ENCODE peak calls at places on chromosome 22, in eight cellular contexts. I is neural progenitor cell; W is thoracic aorta; T is astrocyte; X is nephron progenitor cell; F is IMR-90; D is MCF 10A; C is activated CD8-positive, alpha-beta T cell treated with anti-CD3 and anti-CD28 coated beads for 36 hours. G is an unnamed sample.

GRCh38 chr22:24588370-24588755 is 4.5 kb downstream of the LRRC75B start:
- DNase-seq in I (no peak), W (no peak), T (no peak), X (no peak), F (no peak), D (no peak), C (no peak), G (no peak)

GRCh38 chr22:49590851-49591445 is 236.7 kb downstream of the BRD1 start:
- DNase-seq in I (no peak), W (no peak), T (no peak), X (no peak), F (no peak), D (no peak), C (no peak), G (no peak)

GRCh38 chr22:38906024-38906423 is 34.0 kb upstream of the CBX6 start:
- DNase-seq in I (no peak), W (no peak), T (no peak), X (no peak), F (no peak), D (no peak), C (no peak), G (no peak)

GRCh38 chr22:38131399-38131798 is 20.9 kb upstream of the BAIAP2L2 start:
- DNase-seq in I (no peak), W (no peak), T (no peak), X (no peak), F (no peak), D (no peak), C (no peak), G (no peak)

GRCh38 chr22:27617214-27617881 is 184.2 kb downstream of the MN1 start:
- DNase-seq in I (no peak), W (no peak), T (no peak), X (no peak), F (no peak), D (peak; percentile 13), C (no peak), G (no peak)

GRCh38 chr22:49738006-49738405 is 89.7 kb downstream of the BRD1 start:
- DNase-seq in I (no peak), W (no peak), T (no peak), X (no peak), F (no peak), D (no peak), C (no peak), G (no peak)

GRCh38 chr22:32546480-32546879 is 71.9 kb downstream of the FBXO7 start:
- DNase-seq in I (no peak), W (no peak), T (no peak), X (no peak), F (no peak), D (peak; percentile 52), C (no peak), G (no peak)

GRCh38 chr22:48702573-48703264 is 1125.0 kb downstream of the BRD1 start:
- DNase-seq in I (peak; percentile 28), W (no peak), T (no peak), X (peak; percentile 20), F (no peak), D (no peak), C (no peak), G (no peak)

GRCh38 chr22:24230911-24231656 is 13.8 kb downstream of the GGT5 start:
- DNase-seq in I (peak; percentile 71), W (no peak), T (no peak), X (peak; percentile 63), F (no peak), D (no peak), C (peak; percentile 84), G (no peak)

GRCh38 chr22:26942301-26942927 is 285.0 kb downstream of the MIAT start:
- DNase-seq in I (peak; percentile 63), W (no peak), T (peak; percentile 7), X (no peak), F (no peak), D (no peak), C (no peak), G (no peak)

GRCh38 chr22:23068832-23069385 is 1.4 kb upstream of the GNAZ start:
- DNase-seq in I (no peak), W (no peak), T (no peak), X (no peak), F (no peak), D (no peak), C (no peak), G (no peak)

GRCh38 chr22:19057539-19057938 is 64.7 kb downstream of the DGCR2 start:
- DNase-seq in I (no peak), W (no peak), T (no peak), X (no peak), F (no peak), D (no peak), C (no peak), G (no peak)

GRCh38 chr22:27433585-27434190 is 367.9 kb downstream of the MN1 start:
- DNase-seq in I (no peak), W (no peak), T (peak; percentile 23), X (peak; percentile 68), F (peak; percentile 19), D (peak; percentile 11), C (no peak), G (no peak)

GRCh38 chr22:49062155-49063039 is 765.3 kb downstream of the BRD1 start:
- DNase-seq in I (no peak), W (no peak), T (no peak), X (no peak), F (no peak), D (no peak), C (no peak), G (no peak)

GRCh38 chr22:31951201-31952093 is 7.1 kb downstream of the YWHAH start:
- DNase-seq in I (no peak), W (no peak), T (no peak), X (no peak), F (no peak), D (no peak), C (peak; percentile 47), G (no peak)

GRCh38 chr22:31497148-31497938 is 1.0 kb downstream of the SFI1 start:
- DNase-seq in I (no peak), W (no peak), T (no peak), X (no peak), F (no peak), D (no peak), C (no peak), G (no peak)

GRCh38 chr22:39493759-39494158 is 8.3 kb upstream of the MIEF1 start:
- DNase-seq in I (no peak), W (no peak), T (peak; percentile 71), X (no peak), F (peak; percentile 92), D (no peak), C (no peak), G (peak; percentile 91)

GRCh38 chr22:39960791-39961746 is 872 bp downstream of the TMA7B start:
- DNase-seq in I (no peak), W (no peak), T (peak; percentile 99), X (no peak), F (peak; percentile 98), D (peak; percentile 80), C (peak; percentile 94), G (peak; percentile 83)

GRCh38 chr22:27107824-27108223 is 450.4 kb downstream of the MIAT start:
- DNase-seq in I (no peak), W (peak; percentile 67), T (peak; percentile 98), X (no peak), F (peak; percentile 94), D (peak; percentile 95), C (no peak), G (peak; percentile 92)

GRCh38 chr22:23862103-23862502 is 4.4 kb downstream of the SLC2A11 start:
- DNase-seq in I (peak; percentile 68), W (no peak), T (no peak), X (peak; percentile 36), F (peak; percentile 52), D (peak; percentile 62), C (peak; percentile 69), G (peak; percentile 36)

GRCh38 chr22:24553597-24554315 is 1.2 kb downstream of the GUCD1 start:
- DNase-seq in I (peak; percentile 5), W (no peak), T (no peak), X (peak; percentile 35), F (peak; percentile 40), D (no peak), C (no peak), G (peak; percentile 10)

GRCh38 chr22:30824711-30825110 is 130.0 kb downstream of the OSBP2 start:
- DNase-seq in I (no peak), W (no peak), T (no peak), X (no peak), F (no peak), D (no peak), C (no peak), G (no peak)

GRCh38 chr22:40703174-40703573 is 23.9 kb downstream of the MCHR1 start:
- DNase-seq in I (no peak), W (no peak), T (no peak), X (no peak), F (no peak), D (no peak), C (no peak), G (no peak)

GRCh38 chr22:24159650-24160049 is 21.6 kb upstream of the SUSD2 start:
- DNase-seq in I (no peak), W (no peak), T (no peak), X (no peak), F (no peak), D (no peak), C (no peak), G (no peak)

GRCh38 chr22:20116951-20117645 is at the start of gene TRMT2A:
- DNase-seq in I (peak; percentile 99), W (peak; percentile 96), T (peak; percentile 95), X (peak; percentile 97), F (peak; percentile 98), D (peak; percentile 97), C (peak; percentile 99), G (peak; percentile 97)
- TF ChIP-seq CTCF in I (peak; percentile 45), W (peak; percentile 10), T (no peak), X (no peak), F (peak; percentile 38), D (no peak), C (no peak), G (no peak)

GRCh38 chr22:34946339-34946985 is 119.5 kb upstream of the ISX start:
- DNase-seq in I (no peak), W (no peak), T (peak; percentile 32), X (no peak), F (no peak), D (no peak), C (no peak), G (no peak)

DNA sequence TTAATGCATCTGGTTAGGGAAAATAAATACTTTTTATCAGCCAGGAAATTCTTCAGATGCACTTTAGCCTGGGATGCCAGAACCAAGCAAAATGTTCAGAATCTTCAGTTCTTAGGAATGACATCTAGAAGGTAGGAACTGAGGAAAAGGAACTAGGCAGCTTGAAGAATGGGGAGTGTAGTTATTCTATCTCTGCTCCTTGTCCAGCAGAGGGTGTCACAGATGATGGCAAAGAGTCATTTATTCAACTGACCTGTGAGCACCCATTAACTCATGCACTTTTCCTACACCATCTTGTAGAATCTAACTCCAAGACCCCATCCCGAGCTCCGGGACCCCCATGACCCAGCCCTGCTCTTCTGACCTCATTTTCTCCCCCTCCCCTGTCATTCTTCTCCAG is 122.1 kb upstream of the ISX start:
- DNase-seq in I (peak; percentile 13), W (no peak), T (no peak), X (no peak), F (no peak), D (no peak), C (no peak), G (no peak)
- TF ChIP-seq CTCF in I (peak; percentile 39), W (no peak), T (no peak), X (no peak), F (no peak), D (no peak), C (no peak), G (no peak)

GRCh38 chr22:28802595-28803087 is 2.3 kb upstream of the XBP1 start:
- DNase-seq in I (no peak), W (no peak), T (no peak), X (no peak), F (no peak), D (no peak), C (peak; percentile 19), G (no peak)
- TF ChIP-seq CTCF in I (no peak), W (no peak), T (no peak), X (no peak), F (no peak), D (no peak), C (peak; percentile 43), G (peak; percentile 37)

GRCh38 chr22:17540481-17540880 is 22.8 kb upstream of the SLC25A18 start:
- DNase-seq in I (no peak), W (no peak), T (no peak), X (no peak), F (no peak), D (no peak), C (peak; percentile 4), G (no peak)
- TF ChIP-seq CTCF in I (peak; percentile 43), W (no peak), T (no peak), X (no peak), F (no peak), D (no peak), C (no peak), G (peak; percentile 36)